ENCODE peak calls at places on chromosomes 1 and 21, in nine cellular contexts. One of them, this sample, is unnamed.

GRCh38 chr1:7533006-7533405 is 238.1 kb upstream of the VAMP3 start:
- DNase-seq in brain microvascular endothelial cell: no peak
- DNase-seq in Calu3: no peak
- DNase-seq in left lung: no peak
- DNase-seq in germinal center: no peak
- DNase-seq in epithelial cell of esophagus: no peak
- DNase-seq in endothelial cell: no peak
- DNase-seq in BJ: no peak
- DNase-seq in left ventricle myocardium inferior: no peak
- DNase-seq in this sample: no peak

GRCh38 chr21:45850181-45850580 is 131.4 kb upstream of the COL6A1 start:
- DNase-seq in brain microvascular endothelial cell: no peak
- DNase-seq in Calu3: no peak
- DNase-seq in left lung: no peak
- DNase-seq in germinal center: no peak
- DNase-seq in epithelial cell of esophagus: no peak
- DNase-seq in endothelial cell: no peak
- DNase-seq in BJ: no peak
- DNase-seq in left ventricle myocardium inferior: no peak
- DNase-seq in this sample: no peak

GRCh38 chr1:151680812-151681211 is 35.8 kb downstream of the CELF3 start:
- DNase-seq in brain microvascular endothelial cell: peak; percentile 78
- DNase-seq in Calu3: peak; percentile 54
- DNase-seq in left lung: no peak
- DNase-seq in germinal center: no peak
- DNase-seq in epithelial cell of esophagus: peak; percentile 86
- DNase-seq in endothelial cell: no peak
- DNase-seq in BJ: peak; percentile 58
- DNase-seq in left ventricle myocardium inferior: no peak
- DNase-seq in this sample: peak; percentile 87

GRCh38 chr1:111739984-111740765 is 980 bp upstream of the INKA2 start:
- DNase-seq in brain microvascular endothelial cell: peak; percentile 40
- DNase-seq in Calu3: peak; percentile 34
- DNase-seq in left lung: peak; percentile 55
- DNase-seq in germinal center: peak; percentile 29
- DNase-seq in epithelial cell of esophagus: peak; percentile 61
- DNase-seq in endothelial cell: peak; percentile 66
- DNase-seq in BJ: no peak
- DNase-seq in left ventricle myocardium inferior: peak; percentile 80
- DNase-seq in this sample: no peak

GRCh38 chr1:43421976-43422750 is 31.6 kb downstream of the HYI start:
- DNase-seq in brain microvascular endothelial cell: no peak
- DNase-seq in Calu3: no peak
- DNase-seq in left lung: no peak
- DNase-seq in germinal center: no peak
- DNase-seq in epithelial cell of esophagus: no peak
- DNase-seq in endothelial cell: no peak
- DNase-seq in BJ: no peak
- DNase-seq in left ventricle myocardium inferior: no peak
- DNase-seq in this sample: no peak

GRCh38 chr21:36723371-36723881 is 24.5 kb downstream of the SIM2 start:
- DNase-seq in brain microvascular endothelial cell: no peak
- DNase-seq in Calu3: no peak
- DNase-seq in left lung: peak; percentile 25
- DNase-seq in germinal center: no peak
- DNase-seq in epithelial cell of esophagus: no peak
- DNase-seq in endothelial cell: no peak
- DNase-seq in BJ: no peak
- DNase-seq in left ventricle myocardium inferior: no peak
- DNase-seq in this sample: no peak

GRCh38 chr1:112502827-112503226 is 5.9 kb upstream of the WNT2B start:
- DNase-seq in brain microvascular endothelial cell: no peak
- DNase-seq in Calu3: no peak
- DNase-seq in left lung: no peak
- DNase-seq in germinal center: no peak
- DNase-seq in epithelial cell of esophagus: no peak
- DNase-seq in endothelial cell: no peak
- DNase-seq in BJ: no peak
- DNase-seq in left ventricle myocardium inferior: no peak
- DNase-seq in this sample: no peak

GRCh38 chr21:34762761-34763160 is 94.0 kb downstream of the CLIC6 start:
- DNase-seq in brain microvascular endothelial cell: no peak
- DNase-seq in Calu3: no peak
- DNase-seq in left lung: no peak
- DNase-seq in germinal center: no peak
- DNase-seq in epithelial cell of esophagus: no peak
- DNase-seq in endothelial cell: no peak
- DNase-seq in BJ: no peak
- DNase-seq in left ventricle myocardium inferior: no peak
- DNase-seq in this sample: no peak